ENCODE peak calls at places on chromosomes 13 and 19, in six cellular contexts. Q, V, K, F, M and I are unnamed samples.

GRCh38 chr13:54356209-54356608 is 1327.6 kb downstream of the OLFM4 start:
- DNase-seq in Q (no peak), M (no peak), V (no peak), F (no peak), K (no peak), I (no peak)

GRCh38 chr13:36736119-36736726 is 62.4 kb downstream of the SERTM1 start:
- DNase-seq in V (no peak), M (peak; percentile 48), K (no peak), Q (peak; percentile 23), F (peak; percentile 64), I (peak; percentile 67)

GRCh38 chr13:111658150-111659100 is 338.0 kb downstream of the TEX29 start:
- DNase-seq in V (no peak), Q (no peak), F (no peak), M (no peak), K (no peak), I (no peak)

GRCh38 chr19:12284226-12284625 is 10.5 kb downstream of the ZNF44 start:
- DNase-seq in F (no peak), V (no peak), Q (no peak), M (no peak), K (no peak), I (no peak)

GRCh38 chr19:7848779-7849457 is 18.9 kb downstream of the EVI5L start:
- DNase-seq in F (no peak), M (no peak), K (no peak), Q (no peak), V (no peak), I (no peak)

GRCh38 chr13:41547253-41548000 is 90.1 kb downstream of the RGCC start:
- DNase-seq in M (no peak), K (no peak), F (peak; percentile 26), V (no peak), Q (no peak), I (peak; percentile 69)

GRCh38 chr19:3276341-3276799 is 51.9 kb downstream of the CELF5 start:
- DNase-seq in K (no peak), V (no peak), F (no peak), M (peak; percentile 75), Q (no peak), I (peak; percentile 26)

GRCh38 chr19:38736036-38736412 is 8.2 kb downstream of the CAPN12 start:
- DNase-seq in F (no peak), V (no peak), K (no peak), Q (no peak), M (peak; percentile 39), I (peak; percentile 54)

GRCh38 chr13:92826197-92826596 is 400.4 kb upstream of the GPC6 start:
- DNase-seq in K (no peak), M (no peak), Q (no peak), V (no peak), F (no peak), I (no peak)

GRCh38 chr19:19096641-19097627 is 33.1 kb downstream of the SLC25A42 start:
- DNase-seq in Q (no peak), M (no peak), K (no peak), F (no peak), V (no peak), I (no peak)

GRCh38 chr19:17775991-17776803 is 18.7 kb upstream of the B3GNT3 start:
- DNase-seq in Q (no peak), M (peak; percentile 37), V (no peak), K (no peak), F (no peak), I (no peak)

GRCh38 chr13:53250272-53250875 is 221.8 kb downstream of the OLFM4 start:
- DNase-seq in K (peak; percentile 15), Q (peak; percentile 43), M (peak; percentile 79), V (no peak), F (peak; percentile 68), I (peak; percentile 43)

GRCh38 chr13:40109324-40109958 is 454.0 kb downstream of the COG6 start:
- DNase-seq in M (peak; percentile 82), Q (no peak), F (no peak), V (no peak), K (no peak), I (no peak)

GRCh38 chr19:18735752-18736151 is 52.3 kb downstream of the CRTC1 start:
- DNase-seq in M (no peak), F (no peak), Q (no peak), V (no peak), K (no peak), I (no peak)

GRCh38 chr13:85586422-85586831 is 212.8 kb downstream of the SLITRK6 start:
- DNase-seq in V (no peak), F (no peak), K (no peak), Q (no peak), M (peak; percentile 97), I (no peak)

GRCh38 chr13:43301341-43301969 is 278.1 kb downstream of the DNAJC15 start:
- DNase-seq in Q (no peak), K (no peak), V (no peak), M (peak; percentile 27), F (no peak), I (no peak)

GRCh38 chr13:106143930-106144709 is 391.3 kb downstream of the EFNB2 start:
- DNase-seq in V (no peak), Q (no peak), M (peak; percentile 88), F (no peak), K (no peak), I (no peak)

GRCh38 chr13:86510792-86511191 is 711.6 kb upstream of the SLITRK6 start:
- DNase-seq in Q (no peak), V (no peak), F (no peak), K (no peak), M (no peak), I (no peak)

GRCh38 chr19:53659292-53659691 is 27.5 kb downstream of the DPRX start:
- DNase-seq in M (peak; percentile 30), K (no peak), Q (peak; percentile 3), V (no peak), F (no peak), I (peak; percentile 65)